ENCODE peak calls at places on chromosomes 2 and 18, in ten cellular contexts. B, H, X, U, V, S, C, R, P and Y are unnamed samples.

GRCh38 chr2:119282966-119283511 is 59.4 kb downstream of the STEAP3 start:
- DNase-seq in B (no peak), H (peak; percentile 79), X (no peak), U (no peak), V (no peak), S (no peak), C (no peak), R (peak; percentile 12), P (no peak), Y (no peak)

GRCh38 chr2:241389697-241390096 is 33.6 kb downstream of the FARP2 start:
- DNase-seq in B (no peak), H (no peak), X (no peak), U (no peak), V (no peak), S (no peak), C (no peak), R (no peak), P (no peak), Y (no peak)

GRCh38 chr2:191935247-191935646 is 88.4 kb upstream of the CAVIN2 start:
- DNase-seq in B (no peak), H (no peak), X (no peak), U (no peak), V (no peak), S (no peak), C (no peak), R (no peak), P (no peak), Y (no peak)

GRCh38 chr2:235347691-235348090 is 146.2 kb upstream of the AGAP1 start:
- DNase-seq in B (no peak), H (no peak), X (peak; percentile 73), U (peak; percentile 24), V (no peak), S (no peak), C (no peak), R (no peak), P (no peak), Y (no peak)

GRCh38 chr2:1162768-1163584 is 212.3 kb downstream of the SNTG2 start:
- DNase-seq in B (no peak), H (no peak), X (no peak), U (no peak), V (no peak), S (no peak), C (no peak), R (no peak), P (no peak), Y (no peak)

GRCh38 chr2:222794585-222795579 is 66.0 kb upstream of the ACSL3 start:
- DNase-seq in B (no peak), H (no peak), X (no peak), U (no peak), V (no peak), S (no peak), C (no peak), R (no peak), P (peak; percentile 50), Y (no peak)

GRCh38 chr2:45027051-45027450 is 17.8 kb upstream of the SIX2 start:
- DNase-seq in B (no peak), H (no peak), X (no peak), U (no peak), V (no peak), S (no peak), C (no peak), R (no peak), P (no peak), Y (no peak)

GRCh38 chr2:228401065-228401912 is 219.8 kb upstream of the SPHKAP start:
- DNase-seq in B (no peak), H (no peak), X (no peak), U (no peak), V (no peak), S (no peak), C (no peak), R (no peak), P (no peak), Y (no peak)

GRCh38 chr18:51523671-51524070 is 326.2 kb upstream of the MEX3C start:
- DNase-seq in B (no peak), H (no peak), X (no peak), U (no peak), V (no peak), S (no peak), C (no peak), R (no peak), P (no peak), Y (no peak)

GRCh38 chr2:195520671-195521155 is 136.3 kb upstream of the SLC39A10 start:
- DNase-seq in B (no peak), H (no peak), X (peak; percentile 97), U (peak; percentile 15), V (no peak), S (peak; percentile 23), C (no peak), R (no peak), P (no peak), Y (no peak)

GRCh38 chr2:207903236-207903635 is 122.1 kb downstream of the PLEKHM3 start:
- DNase-seq in B (no peak), H (no peak), X (no peak), U (no peak), V (no peak), S (no peak), C (no peak), R (no peak), P (no peak), Y (no peak)

GRCh38 chr2:200177971-200178911 is 128.3 kb upstream of the SPATS2L start:
- DNase-seq in B (no peak), H (no peak), X (peak; percentile 7), U (no peak), V (peak; percentile 38), S (no peak), C (no peak), R (no peak), P (no peak), Y (no peak)

DNA sequence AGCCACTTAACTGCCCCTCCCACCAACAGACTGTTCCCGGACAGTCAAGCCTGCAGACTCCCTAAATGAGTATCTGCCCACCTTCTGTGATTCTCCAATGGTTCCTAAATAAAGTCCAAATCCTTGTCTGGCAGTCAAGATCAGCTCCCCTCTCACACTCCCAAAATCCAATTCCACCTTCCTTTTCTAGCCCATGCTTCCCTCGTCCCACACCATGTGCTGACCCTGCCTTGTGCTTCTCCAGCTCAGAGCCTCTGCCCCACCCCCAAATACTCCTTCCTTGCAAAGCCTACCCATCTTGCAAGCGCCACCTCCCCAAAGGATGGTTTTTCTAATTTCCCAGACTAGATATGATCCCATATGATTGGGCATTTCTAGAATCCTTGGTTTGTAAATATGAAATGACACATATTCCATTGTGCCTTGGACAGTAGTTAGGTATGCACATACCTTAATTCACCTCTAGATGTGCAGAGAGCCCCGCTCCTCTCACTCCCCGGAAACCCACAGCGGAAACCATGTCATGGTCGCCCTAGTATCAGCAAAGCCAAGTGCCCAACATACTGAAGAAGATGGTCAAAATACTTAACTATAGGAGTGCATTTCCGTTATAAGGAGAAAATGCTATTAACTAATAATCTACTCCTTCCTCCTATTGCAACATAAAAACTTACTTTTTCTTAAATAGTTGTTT is 97.2 kb downstream of the KCTD1 start:
- DNase-seq in B (no peak), H (no peak), X (no peak), U (no peak), V (no peak), S (no peak), C (no peak), R (no peak), P (no peak), Y (no peak)
- TF ChIP-seq EP300 in B (no peak), H (no peak), X (no peak), U (no peak), V (no peak), S (no peak), C (no peak), R (no peak), P (no peak), Y (no peak)

DNA sequence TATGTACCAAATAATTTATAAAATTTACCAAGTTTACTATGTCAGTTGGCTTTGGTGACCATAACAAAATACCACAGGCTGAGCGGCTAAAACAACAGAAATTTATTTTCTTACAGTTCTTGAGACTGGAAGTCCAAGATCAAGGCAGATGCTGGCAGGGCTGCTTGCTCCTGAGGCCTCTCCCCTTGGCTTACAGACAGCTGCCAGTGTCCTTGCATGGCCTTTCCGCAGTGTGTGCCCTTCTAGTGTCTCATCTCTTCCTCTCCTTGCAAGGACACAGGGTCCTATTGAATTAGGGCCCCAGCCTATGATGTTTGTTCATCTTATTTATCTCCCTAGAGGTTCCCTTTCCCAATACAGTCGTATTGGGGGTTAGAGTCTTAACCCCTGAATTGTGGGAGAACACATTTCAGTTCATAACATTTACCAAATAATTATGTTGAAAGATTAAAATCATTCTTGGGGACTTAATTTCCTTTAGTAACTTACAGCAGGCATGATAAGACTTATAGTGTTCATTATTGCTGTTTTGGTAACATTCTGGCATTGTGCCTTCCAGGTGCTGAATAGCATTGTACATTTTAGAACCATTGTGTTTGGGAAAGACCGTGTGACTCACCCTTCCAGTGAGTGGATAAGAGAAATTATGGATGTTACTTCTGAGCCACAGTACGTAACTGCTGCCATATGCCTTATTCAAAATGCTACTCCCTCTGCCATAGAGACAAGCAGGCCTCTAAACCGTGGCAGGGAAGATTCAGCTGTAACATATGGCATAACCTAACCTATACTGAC is 317.5 kb downstream of the TMX3 start:
- DNase-seq in B (no peak), H (no peak), X (no peak), U (no peak), V (no peak), S (no peak), C (no peak), R (no peak), P (no peak), Y (no peak)
- TF ChIP-seq EP300 in B (no peak), H (no peak), X (no peak), U (no peak), V (no peak), S (no peak), C (no peak), R (no peak), P (no peak), Y (no peak)

DNA sequence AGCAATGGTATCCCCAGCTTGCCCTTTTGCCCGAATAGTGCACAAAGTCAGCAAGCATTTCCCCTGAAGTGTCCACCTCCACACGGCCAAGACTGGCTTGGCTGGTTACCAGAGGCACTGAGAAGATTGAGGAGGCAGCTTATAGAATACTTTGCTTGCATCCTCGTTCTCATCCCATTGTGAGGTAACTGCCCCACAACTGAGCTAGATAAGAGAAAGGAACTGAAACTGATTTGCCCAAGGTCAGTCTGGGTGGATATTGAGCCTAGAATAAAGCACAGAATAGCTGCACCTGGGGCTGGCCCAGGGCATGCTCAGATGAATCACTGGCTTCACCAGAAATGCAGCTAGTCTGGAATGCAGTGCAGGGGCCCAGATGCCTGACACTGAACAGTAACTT is 32.7 kb upstream of the MAP4K3 start:
- DNase-seq in B (peak; percentile 51), H (peak; percentile 38), X (peak; percentile 26), U (peak; percentile 22), V (no peak), S (no peak), C (no peak), R (no peak), P (peak; percentile 88), Y (no peak)
- TF ChIP-seq EP300 in B (no peak), H (no peak), X (no peak), U (no peak), V (no peak), S (no peak), C (no peak), R (no peak), P (no peak), Y (no peak)

DNA sequence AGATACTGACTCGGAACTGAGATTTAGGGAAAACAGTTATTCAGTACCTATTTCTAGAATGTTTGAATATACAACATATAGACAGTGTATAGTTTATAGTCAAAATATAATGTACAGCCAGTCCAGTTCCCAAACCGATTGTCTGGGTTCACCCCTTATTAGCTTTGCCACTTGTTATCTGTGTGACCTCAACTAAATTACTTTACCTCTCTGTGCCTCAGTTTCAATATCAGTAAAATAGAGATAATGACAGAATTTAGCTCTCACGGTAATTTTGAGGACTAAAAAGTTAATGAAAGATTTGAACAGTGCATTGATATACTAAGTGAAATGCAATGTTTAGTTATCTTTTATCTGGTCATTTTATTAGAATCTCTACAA is 750 bp upstream of the RIOK3 start:
- DNase-seq in B (no peak), H (no peak), X (no peak), U (no peak), V (no peak), S (no peak), C (no peak), R (no peak), P (no peak), Y (no peak)
- TF ChIP-seq EP300 in B (no peak), H (no peak), X (no peak), U (no peak), V (no peak), S (no peak), C (no peak), R (no peak), P (no peak), Y (no peak)